ENCODE peak calls at places on chromosome 10, in eight cellular contexts. One of them, this sample, is unnamed.

GRCh38 chr10:49348593-49348992 is 47.3 kb downstream of the DRGX start:
- DNase-seq in HCT116: no peak
- DNase-seq in IMR-90: no peak
- DNase-seq in adrenal gland: no peak
- DNase-seq in Peyer's patch: no peak
- DNase-seq in tibial nerve: no peak
- DNase-seq in breast epithelium: no peak
- DNase-seq in prostate gland: no peak
- DNase-seq in this sample: no peak

GRCh38 chr10:114389429-114389828 is 14.9 kb downstream of the AFAP1L2 start:
- DNase-seq in HCT116: peak
- DNase-seq in IMR-90: peak
- DNase-seq in adrenal gland: peak
- DNase-seq in Peyer's patch: no peak
- DNase-seq in tibial nerve: peak
- DNase-seq in breast epithelium: no peak
- DNase-seq in prostate gland: no peak
- DNase-seq in this sample: peak

GRCh38 chr10:112778579-112778978 is 171.5 kb upstream of the TCF7L2 start:
- DNase-seq in HCT116: no peak
- DNase-seq in IMR-90: peak
- DNase-seq in adrenal gland: no peak
- DNase-seq in Peyer's patch: no peak
- DNase-seq in tibial nerve: no peak
- DNase-seq in breast epithelium: no peak
- DNase-seq in prostate gland: no peak
- DNase-seq in this sample: no peak

GRCh38 chr10:60312818-60313588 is 76.7 kb downstream of the ANK3 start:
- DNase-seq in HCT116: peak
- DNase-seq in IMR-90: peak
- DNase-seq in adrenal gland: no peak
- DNase-seq in Peyer's patch: no peak
- DNase-seq in tibial nerve: no peak
- DNase-seq in breast epithelium: no peak
- DNase-seq in prostate gland: no peak
- DNase-seq in this sample: no peak

GRCh38 chr10:100653957-100654834 is 91.2 kb upstream of the PAX2 start:
- DNase-seq in HCT116: no peak
- DNase-seq in IMR-90: no peak
- DNase-seq in adrenal gland: no peak
- DNase-seq in Peyer's patch: no peak
- DNase-seq in tibial nerve: no peak
- DNase-seq in breast epithelium: no peak
- DNase-seq in prostate gland: no peak
- DNase-seq in this sample: peak

GRCh38 chr10:58963723-58964124 is 212.7 kb upstream of the PHYHIPL start:
- DNase-seq in HCT116: no peak
- DNase-seq in IMR-90: no peak
- DNase-seq in adrenal gland: no peak
- DNase-seq in Peyer's patch: no peak
- DNase-seq in tibial nerve: no peak
- DNase-seq in breast epithelium: no peak
- DNase-seq in prostate gland: no peak
- DNase-seq in this sample: no peak

GRCh38 chr10:44780461-44780860 is 130.7 kb upstream of the TMEM72 start:
- DNase-seq in HCT116: no peak
- DNase-seq in IMR-90: no peak
- DNase-seq in adrenal gland: no peak
- DNase-seq in Peyer's patch: no peak
- DNase-seq in tibial nerve: no peak
- DNase-seq in breast epithelium: no peak
- DNase-seq in prostate gland: no peak
- DNase-seq in this sample: no peak

GRCh38 chr10:691216-691615 is 1.7 kb upstream of the DIP2C start:
- DNase-seq in HCT116: no peak
- DNase-seq in IMR-90: no peak
- DNase-seq in adrenal gland: no peak
- DNase-seq in Peyer's patch: no peak
- DNase-seq in tibial nerve: no peak
- DNase-seq in breast epithelium: no peak
- DNase-seq in prostate gland: no peak
- DNase-seq in this sample: no peak

GRCh38 chr10:22959292-22959691 is 31.4 kb downstream of the ARMC3 start:
- DNase-seq in HCT116: no peak
- DNase-seq in IMR-90: no peak
- DNase-seq in adrenal gland: no peak
- DNase-seq in Peyer's patch: no peak
- DNase-seq in tibial nerve: no peak
- DNase-seq in breast epithelium: no peak
- DNase-seq in prostate gland: no peak
- DNase-seq in this sample: no peak

GRCh38 chr10:50625663-50626062 is 1.9 kb upstream of the SGMS1 start:
- DNase-seq in HCT116: no peak
- DNase-seq in IMR-90: no peak
- DNase-seq in adrenal gland: no peak
- DNase-seq in Peyer's patch: no peak
- DNase-seq in tibial nerve: no peak
- DNase-seq in breast epithelium: no peak
- DNase-seq in prostate gland: no peak
- DNase-seq in this sample: no peak

GRCh38 chr10:44339218-44339617 is 45.7 kb downstream of the CXCL12 start:
- DNase-seq in HCT116: no peak
- DNase-seq in IMR-90: peak
- DNase-seq in adrenal gland: no peak
- DNase-seq in Peyer's patch: no peak
- DNase-seq in tibial nerve: no peak
- DNase-seq in breast epithelium: no peak
- DNase-seq in prostate gland: no peak
- DNase-seq in this sample: no peak

GRCh38 chr10:113788604-113789083 is 37.2 kb downstream of the PLEKHS1 start:
- DNase-seq in HCT116: peak
- DNase-seq in IMR-90: peak
- DNase-seq in adrenal gland: peak
- DNase-seq in Peyer's patch: no peak
- DNase-seq in tibial nerve: peak
- DNase-seq in breast epithelium: no peak
- DNase-seq in prostate gland: peak
- DNase-seq in this sample: peak

GRCh38 chr10:49176310-49177268 is 11.6 kb downstream of the TMEM273 start:
- DNase-seq in HCT116: no peak
- DNase-seq in IMR-90: no peak
- DNase-seq in adrenal gland: no peak
- DNase-seq in Peyer's patch: no peak
- DNase-seq in tibial nerve: no peak
- DNase-seq in breast epithelium: no peak
- DNase-seq in prostate gland: no peak
- DNase-seq in this sample: no peak

DNA sequence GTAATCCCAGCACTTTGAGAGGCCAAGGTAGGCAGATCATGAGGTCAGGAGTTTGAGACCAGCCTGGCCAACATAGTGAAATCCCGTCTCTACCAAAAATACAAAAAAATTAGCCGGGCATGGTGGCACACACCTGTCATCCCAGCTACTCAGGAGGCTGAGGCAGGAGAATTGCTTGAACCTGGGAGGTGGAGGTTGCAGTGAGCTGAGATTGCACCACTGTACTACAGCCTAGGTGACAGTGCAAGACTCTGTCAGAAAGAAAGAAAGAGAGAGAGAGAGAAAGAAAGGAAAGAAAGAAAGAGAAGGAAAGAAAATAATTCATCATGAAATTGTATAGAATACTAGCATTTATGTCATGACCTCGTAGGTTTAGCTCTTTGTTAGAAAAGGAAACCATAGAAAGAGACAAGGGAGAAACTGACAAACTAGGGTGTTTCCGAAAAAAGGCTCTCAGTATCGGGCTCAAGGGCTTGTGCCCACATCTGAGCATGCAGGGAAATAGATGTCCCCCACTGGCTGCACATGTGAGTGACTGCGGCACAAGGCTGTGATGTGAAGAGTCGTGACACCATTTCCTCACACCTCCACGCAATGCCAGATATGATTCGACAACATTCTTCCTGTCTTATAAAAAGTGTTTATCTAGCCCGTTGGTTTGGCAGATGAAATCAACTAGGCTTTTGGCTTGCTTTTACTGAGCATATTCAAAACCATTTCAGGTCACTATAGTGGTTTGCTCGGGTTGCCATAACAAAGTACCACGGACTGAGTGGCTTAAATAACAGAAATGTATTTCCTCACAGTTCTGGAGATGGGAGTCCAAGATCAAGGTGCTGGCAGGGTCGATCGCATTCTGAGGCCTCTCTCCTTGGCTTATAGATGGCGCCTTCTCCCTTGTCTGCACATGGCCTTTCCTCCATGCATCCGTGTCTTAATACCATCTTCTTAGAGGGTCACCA is 2.0 kb downstream of the SRGN start:
- DNase-seq in HCT116: no peak
- DNase-seq in IMR-90: peak
- DNase-seq in adrenal gland: peak
- DNase-seq in Peyer's patch: peak
- DNase-seq in tibial nerve: no peak
- DNase-seq in breast epithelium: no peak
- DNase-seq in prostate gland: no peak
- DNase-seq in this sample: no peak
- TF ChIP-seq POLR2A in HCT116: no peak
- TF ChIP-seq POLR2A in IMR-90: no peak
- TF ChIP-seq POLR2A in adrenal gland: no peak
- TF ChIP-seq POLR2A in Peyer's patch: peak
- TF ChIP-seq POLR2A in tibial nerve: no peak
- TF ChIP-seq POLR2A in breast epithelium: no peak
- TF ChIP-seq POLR2A in prostate gland: no peak
- TF ChIP-seq POLR2A in this sample: no peak

DNA sequence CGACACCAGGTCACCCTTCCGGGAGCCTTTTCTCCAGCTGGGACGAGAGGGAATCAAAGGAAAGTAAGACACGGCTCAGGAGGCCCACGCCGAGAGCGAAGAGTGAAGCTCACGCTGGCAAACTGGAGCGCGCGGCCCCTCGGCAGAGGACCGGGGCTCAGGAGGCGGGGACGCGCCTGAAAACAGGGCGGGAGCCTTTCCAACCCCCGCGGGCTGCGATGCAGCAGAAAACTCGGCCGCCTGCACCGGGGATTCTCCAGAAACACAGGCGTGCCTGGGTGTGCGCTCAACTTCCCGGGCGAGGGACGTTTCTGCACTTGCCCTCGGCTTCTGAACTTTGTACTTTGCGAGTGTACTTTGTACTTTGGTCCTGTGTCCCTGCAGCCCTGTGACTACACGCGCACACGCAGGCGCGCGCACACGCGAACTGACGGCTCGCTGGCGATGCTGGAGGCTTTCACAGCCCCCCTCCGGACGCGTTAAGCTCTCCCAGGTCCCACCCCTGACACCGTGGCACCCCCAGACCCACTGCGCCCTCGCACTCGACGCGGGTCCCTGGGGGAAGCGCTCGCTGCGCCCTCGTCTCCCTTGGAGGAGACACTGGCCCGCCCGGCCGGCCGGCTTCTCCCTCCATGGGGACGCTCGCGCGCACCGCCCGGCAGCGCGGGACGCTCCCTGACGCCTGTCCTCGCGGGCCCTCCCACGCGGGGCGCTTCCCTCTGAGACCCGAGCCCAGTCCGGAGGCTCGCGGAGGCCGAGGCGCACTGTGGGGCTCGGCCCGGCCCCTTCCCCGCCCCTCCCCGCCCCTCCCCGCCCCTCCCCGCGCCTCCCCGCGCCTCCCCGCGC is 588 bp upstream of the PAOX start:
- DNase-seq in HCT116: no peak
- DNase-seq in IMR-90: peak
- DNase-seq in adrenal gland: peak
- DNase-seq in Peyer's patch: peak
- DNase-seq in tibial nerve: peak
- DNase-seq in breast epithelium: no peak
- DNase-seq in prostate gland: peak
- DNase-seq in this sample: no peak
- TF ChIP-seq POLR2A in HCT116: no peak
- TF ChIP-seq POLR2A in IMR-90: no peak
- TF ChIP-seq POLR2A in adrenal gland: peak
- TF ChIP-seq POLR2A in Peyer's patch: peak
- TF ChIP-seq POLR2A in tibial nerve: peak
- TF ChIP-seq POLR2A in breast epithelium: no peak
- TF ChIP-seq POLR2A in prostate gland: peak
- TF ChIP-seq POLR2A in this sample: no peak

GRCh38 chr10:29642996-29643395 is 8.2 kb upstream of the SVIL start:
- DNase-seq in HCT116: no peak
- DNase-seq in IMR-90: peak
- DNase-seq in adrenal gland: peak
- DNase-seq in Peyer's patch: no peak
- DNase-seq in tibial nerve: peak
- DNase-seq in breast epithelium: no peak
- DNase-seq in prostate gland: no peak
- DNase-seq in this sample: no peak
- TF ChIP-seq POLR2A in HCT116: no peak
- TF ChIP-seq POLR2A in IMR-90: no peak
- TF ChIP-seq POLR2A in adrenal gland: no peak
- TF ChIP-seq POLR2A in Peyer's patch: no peak
- TF ChIP-seq POLR2A in tibial nerve: no peak
- TF ChIP-seq POLR2A in breast epithelium: no peak
- TF ChIP-seq POLR2A in prostate gland: no peak
- TF ChIP-seq POLR2A in this sample: no peak

GRCh38 chr10:95289921-95290421 is 832 bp downstream of the PDLIM1 start:
- DNase-seq in HCT116: no peak
- DNase-seq in IMR-90: no peak
- DNase-seq in adrenal gland: no peak
- DNase-seq in Peyer's patch: peak
- DNase-seq in tibial nerve: no peak
- DNase-seq in breast epithelium: no peak
- DNase-seq in prostate gland: no peak
- DNase-seq in this sample: no peak
- TF ChIP-seq POLR2A in HCT116: no peak
- TF ChIP-seq POLR2A in IMR-90: peak
- TF ChIP-seq POLR2A in adrenal gland: no peak
- TF ChIP-seq POLR2A in Peyer's patch: no peak
- TF ChIP-seq POLR2A in tibial nerve: no peak
- TF ChIP-seq POLR2A in breast epithelium: no peak
- TF ChIP-seq POLR2A in prostate gland: no peak
- TF ChIP-seq POLR2A in this sample: no peak

This sample was measured in H54.